ENCODE peak calls at places on chromosomes 7 and 10, in six cellular contexts. O is psoas muscle, I is cardiac muscle cell, Z is left lung, M is breast epithelium, V is AG09309. B is an unnamed sample.

GRCh38 chr10:71517310-71518159 is 120.8 kb downstream of the CDH23 start:
- DNase-seq in O (no peak), I (no peak), Z (no peak), M (no peak), V (no peak), B (no peak)

GRCh38 chr10:97724341-97724941 is 10.9 kb downstream of the MARVELD1 start:
- DNase-seq in O (peak), I (peak), Z (no peak), M (no peak), V (no peak), B (no peak)

GRCh38 chr10:89122431-89123066 is 84.6 kb downstream of the CH25H start:
- DNase-seq in O (no peak), I (no peak), Z (no peak), M (no peak), V (no peak), B (no peak)

GRCh38 chr10:21993360-21994001 is 10.0 kb downstream of the DNAJC1 start:
- DNase-seq in O (no peak), I (peak), Z (no peak), M (no peak), V (no peak), B (no peak)

GRCh38 chr10:70479626-70480253 is 1.2 kb downstream of the PALD1 start:
- DNase-seq in O (peak), I (no peak), Z (no peak), M (no peak), V (no peak), B (no peak)

GRCh38 chr10:72089618-72090017 is 1.3 kb upstream of the SPOCK2 start:
- DNase-seq in O (no peak), I (no peak), Z (no peak), M (no peak), V (no peak), B (no peak)

GRCh38 chr7:41247128-41247865 is 455.6 kb downstream of the INHBA start:
- DNase-seq in O (no peak), I (no peak), Z (no peak), M (no peak), V (no peak), B (no peak)

GRCh38 chr7:24401628-24402593 is 117.9 kb downstream of the NPY start:
- DNase-seq in O (no peak), I (peak), Z (no peak), M (no peak), V (no peak), B (no peak)

GRCh38 chr10:11610855-11611247 is 599 bp downstream of the USP6NL start:
- DNase-seq in O (peak), I (peak), Z (no peak), M (no peak), V (no peak), B (peak)

GRCh38 chr10:94591461-94592205 is 46.0 kb downstream of the HELLS start:
- DNase-seq in O (no peak), I (no peak), Z (no peak), M (no peak), V (no peak), B (no peak)

GRCh38 chr7:2753148-2753547 is 65.1 kb downstream of the AMZ1 start:
- DNase-seq in O (no peak), I (no peak), Z (no peak), M (no peak), V (no peak), B (no peak)

GRCh38 chr7:25564980-25565379 is 336.7 kb upstream of the NPVF start:
- DNase-seq in O (no peak), I (peak), Z (no peak), M (no peak), V (no peak), B (no peak)

GRCh38 chr7:47458057-47458456 is 123.9 kb downstream of the TNS3 start:
- DNase-seq in O (peak), I (peak), Z (peak), M (no peak), V (peak), B (no peak)

GRCh38 chr10:13110908-13111307 is 10.9 kb downstream of the OPTN start:
- DNase-seq in O (no peak), I (no peak), Z (no peak), M (no peak), V (no peak), B (no peak)

GRCh38 chr7:142602183-142602582 is 147.1 kb upstream of the PRSS1 start:
- DNase-seq in O (no peak), I (no peak), Z (no peak), M (no peak), V (no peak), B (no peak)

GRCh38 chr10:107409517-107409916 is 245.0 kb upstream of the SORCS1 start:
- DNase-seq in O (no peak), I (peak), Z (no peak), M (no peak), V (no peak), B (peak)
- TF ChIP-seq CTCF in O (no peak), I (peak), Z (no peak), M (no peak), V (no peak), B (no peak)

DNA sequence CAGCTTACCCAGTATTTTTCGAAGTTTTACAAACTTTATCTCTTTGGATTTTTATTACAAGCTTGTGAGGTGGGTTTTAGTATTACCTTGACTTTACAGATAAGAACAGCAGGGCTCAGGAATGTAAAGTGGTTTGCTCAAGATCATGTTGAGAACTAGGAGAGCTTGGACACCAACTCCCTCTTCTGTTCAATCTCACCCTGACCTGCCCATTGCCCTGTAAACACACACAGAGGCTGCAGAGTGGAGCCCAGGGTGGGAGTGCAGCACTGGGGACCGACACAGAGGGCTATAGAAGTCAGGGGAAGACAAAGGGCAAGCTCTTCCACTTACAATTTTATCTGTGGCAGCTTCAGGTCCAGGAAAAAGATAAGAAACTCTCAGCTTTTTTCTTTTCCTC is 4.6 kb upstream of the TSPAN14 start:
- DNase-seq in O (no peak), I (no peak), Z (no peak), M (no peak), V (no peak), B (no peak)
- TF ChIP-seq CTCF in O (no peak), I (no peak), Z (no peak), M (no peak), V (no peak), B (no peak)

GRCh38 chr10:42744134-42744701 is 38.4 kb upstream of the BMS1 start:
- DNase-seq in O (no peak), I (no peak), Z (no peak), M (no peak), V (no peak), B (no peak)
- TF ChIP-seq CTCF in O (no peak), I (no peak), Z (no peak), M (no peak), V (no peak), B (peak)

DNA sequence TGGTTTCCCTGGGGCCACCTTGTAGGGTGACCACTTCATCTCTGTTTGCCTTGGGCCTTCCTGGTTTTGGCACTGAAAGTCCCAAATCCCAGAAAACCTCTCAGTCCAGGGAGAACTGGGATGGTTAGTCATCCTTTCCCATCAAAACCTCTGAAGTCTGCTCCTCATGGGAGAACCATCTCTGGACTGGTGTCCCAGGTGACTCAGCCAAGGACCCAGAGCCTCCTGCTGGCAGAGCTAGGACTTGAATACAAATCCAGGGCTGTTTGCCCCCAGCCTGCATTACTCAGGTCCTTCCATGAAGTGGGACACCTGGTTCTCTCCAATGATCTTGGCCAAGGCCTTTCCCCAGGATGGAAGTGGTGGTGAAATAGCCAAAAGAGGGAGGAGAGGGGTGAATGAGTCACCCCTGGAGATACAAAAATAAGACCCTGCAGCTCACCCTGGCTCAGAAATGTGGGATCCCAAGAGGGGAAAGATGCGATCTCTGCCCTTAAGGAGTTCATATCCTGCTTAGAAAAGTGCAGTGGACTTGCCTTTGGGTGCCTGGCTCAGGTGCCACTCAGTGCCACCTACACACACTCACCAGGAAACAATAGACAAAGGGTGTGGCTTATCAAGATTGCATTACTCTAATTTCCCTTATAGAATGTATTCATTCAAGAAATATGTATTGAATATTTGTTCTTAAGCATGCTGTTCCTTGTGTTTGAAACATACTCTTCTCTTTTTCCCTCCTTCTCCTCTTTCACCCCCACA is 22.0 kb downstream of the ADRA2A start:
- DNase-seq in O (no peak), I (no peak), Z (no peak), M (no peak), V (no peak), B (no peak)
- TF ChIP-seq CTCF in O (no peak), I (no peak), Z (no peak), M (no peak), V (no peak), B (no peak)

DNA sequence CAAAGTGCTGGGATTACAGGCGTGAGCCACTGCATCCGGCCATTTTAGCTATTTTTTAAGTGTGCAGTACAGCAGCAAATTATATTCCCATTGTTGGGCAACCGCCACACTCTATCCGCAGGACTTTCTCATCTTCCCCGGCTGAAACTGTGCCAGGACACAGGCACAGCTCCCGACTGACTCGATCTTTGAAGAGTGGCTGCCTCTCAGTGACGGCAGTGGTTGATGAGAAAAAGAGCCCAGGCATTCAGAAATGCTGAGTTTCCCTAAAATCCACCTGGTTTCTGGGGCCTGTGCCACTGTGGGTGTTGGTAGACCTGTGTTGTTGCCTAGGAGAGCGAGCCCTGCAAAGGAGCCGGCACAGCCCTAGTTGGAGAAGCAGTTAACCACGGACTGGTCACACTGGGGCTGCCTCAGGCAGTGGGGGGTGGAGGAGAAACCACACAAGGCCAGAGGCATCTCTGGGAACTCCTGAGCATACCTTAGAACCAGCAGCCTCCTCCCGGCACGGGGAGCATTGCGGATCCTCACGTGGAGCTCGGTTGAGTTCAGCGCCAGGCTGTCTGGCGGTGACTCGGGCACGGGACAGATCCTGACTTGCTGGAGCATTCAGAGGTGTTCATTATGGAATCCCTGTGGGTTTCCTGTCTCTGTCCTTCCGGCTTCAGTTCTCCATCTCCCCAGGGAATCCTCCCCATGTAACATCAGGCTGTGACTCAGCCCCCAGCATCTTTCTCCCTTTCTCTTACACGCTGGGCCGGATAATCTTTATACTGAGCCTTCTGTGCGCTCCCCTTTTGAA is 16.2 kb downstream of the PFKFB3 start:
- DNase-seq in O (no peak), I (peak), Z (no peak), M (peak), V (peak), B (no peak)
- TF ChIP-seq CTCF in O (no peak), I (no peak), Z (no peak), M (no peak), V (no peak), B (no peak)

GRCh38 chr7:116398672-116399071 is 100.9 kb upstream of the CAV2 start:
- DNase-seq in O (no peak), I (no peak), Z (no peak), M (no peak), V (no peak), B (no peak)

GRCh38 chr7:116392806-116393205 is 106.7 kb upstream of the CAV2 start:
- DNase-seq in O (no peak), I (no peak), Z (no peak), M (no peak), V (no peak), B (no peak)

GRCh38 chr7:116394106-116394505 is 105.4 kb upstream of the CAV2 start:
- DNase-seq in O (no peak), I (no peak), Z (no peak), M (no peak), V (no peak), B (no peak)

GRCh38 chr7:116393654-116394053 is 105.9 kb upstream of the CAV2 start:
- DNase-seq in O (peak), I (peak), Z (no peak), M (no peak), V (no peak), B (peak)

DNA sequence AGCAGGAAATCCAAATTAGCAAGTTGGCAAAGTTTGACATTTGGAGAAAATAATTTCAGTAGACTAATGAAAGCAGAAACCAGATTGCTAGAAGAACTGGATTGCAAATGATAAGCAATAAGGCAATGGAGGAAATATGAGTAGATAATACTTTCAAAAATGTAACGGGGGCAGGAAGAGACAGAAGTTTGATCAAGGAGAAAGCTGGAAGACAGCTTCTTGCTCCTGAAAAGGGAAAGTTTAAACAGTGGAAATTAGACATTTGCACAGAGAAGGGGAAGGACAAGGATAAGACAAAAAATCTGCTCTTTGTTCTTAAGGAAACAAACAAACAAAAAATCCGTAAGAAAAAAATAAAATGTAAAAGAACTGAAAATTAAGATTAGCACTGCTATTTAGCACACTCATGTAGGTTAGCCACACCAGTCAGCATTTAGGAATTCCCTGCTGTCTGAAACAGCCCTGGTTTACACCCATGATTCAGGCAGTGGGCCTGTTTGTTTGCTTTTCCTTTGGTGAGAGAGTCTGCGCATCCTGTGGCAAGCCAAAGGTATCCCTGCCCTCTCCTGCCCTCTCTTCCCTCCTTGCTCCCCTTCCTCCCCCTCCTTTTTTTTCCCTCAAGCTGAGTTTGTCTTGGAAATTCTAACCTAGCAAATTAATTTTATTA is 104.3 kb upstream of the CAV2 start:
- DNase-seq in O (no peak), I (peak), Z (no peak), M (no peak), V (peak), B (peak)
- TF ChIP-seq CTCF in O (no peak), I (no peak), Z (no peak), M (no peak), V (no peak), B (no peak)

GRCh38 chr10:100934084-100934659 is 21.4 kb downstream of the SLF2 start:
- DNase-seq in O (no peak), I (peak), Z (no peak), M (no peak), V (no peak), B (peak)

GRCh38 chr10:100927266-100927665 is 14.5 kb downstream of the SLF2 start:
- DNase-seq in O (no peak), I (no peak), Z (no peak), M (no peak), V (no peak), B (no peak)

GRCh38 chr10:100928039-100928438 is 15.3 kb downstream of the SLF2 start:
- DNase-seq in O (no peak), I (no peak), Z (no peak), M (no peak), V (no peak), B (no peak)

GRCh38 chr10:100930368-100930767 is 17.6 kb downstream of the SLF2 start:
- DNase-seq in O (no peak), I (no peak), Z (no peak), M (no peak), V (no peak), B (no peak)
- TF ChIP-seq CTCF in O (peak), I (no peak), Z (no peak), M (no peak), V (no peak), B (no peak)

B was measured in endothelial cell.